ENCODE peak calls at places on chromosomes 11 and 22, in eight cellular contexts. One of them, this sample, is unnamed.

GRCh38 chr11:16770016-16770415 is 31.6 kb downstream of the C11orf58 start:
- DNase-seq in left ventricle myocardium inferior: no peak
- DNase-seq in right lobe of liver: no peak
- DNase-seq in AG04450: no peak
- DNase-seq in AG10803: no peak
- DNase-seq in HFFc6: no peak
- DNase-seq in CD4-positive, alpha-beta T cell: no peak
- DNase-seq in foreskin fibroblast: no peak
- DNase-seq in this sample: no peak

GRCh38 chr11:114358711-114359110 is 41.6 kb downstream of the C11orf71 start:
- DNase-seq in left ventricle myocardium inferior: no peak
- DNase-seq in right lobe of liver: no peak
- DNase-seq in AG04450: no peak
- DNase-seq in AG10803: peak; percentile 48
- DNase-seq in HFFc6: no peak
- DNase-seq in CD4-positive, alpha-beta T cell: no peak
- DNase-seq in foreskin fibroblast: no peak
- DNase-seq in this sample: no peak

GRCh38 chr11:19301336-19301735 is 60.6 kb upstream of the E2F8 start:
- DNase-seq in left ventricle myocardium inferior: no peak
- DNase-seq in right lobe of liver: no peak
- DNase-seq in AG04450: no peak
- DNase-seq in AG10803: peak; percentile 44
- DNase-seq in HFFc6: no peak
- DNase-seq in CD4-positive, alpha-beta T cell: no peak
- DNase-seq in foreskin fibroblast: no peak
- DNase-seq in this sample: no peak

GRCh38 chr11:61787928-61788491 is 4.4 kb downstream of the TMEM258 start:
- DNase-seq in left ventricle myocardium inferior: no peak
- DNase-seq in right lobe of liver: no peak
- DNase-seq in AG04450: peak; percentile 3
- DNase-seq in AG10803: peak; percentile 30
- DNase-seq in HFFc6: peak; percentile 25
- DNase-seq in CD4-positive, alpha-beta T cell: no peak
- DNase-seq in foreskin fibroblast: peak; percentile 68
- DNase-seq in this sample: no peak

GRCh38 chr11:8728566-8728965 is 46.0 kb downstream of the RPL27A start:
- DNase-seq in left ventricle myocardium inferior: no peak
- DNase-seq in right lobe of liver: no peak
- DNase-seq in AG04450: no peak
- DNase-seq in AG10803: no peak
- DNase-seq in HFFc6: peak; percentile 19
- DNase-seq in CD4-positive, alpha-beta T cell: no peak
- DNase-seq in foreskin fibroblast: peak; percentile 55
- DNase-seq in this sample: no peak

GRCh38 chr22:20112623-20113511 is 3.0 kb upstream of the RANBP1 start:
- DNase-seq in left ventricle myocardium inferior: peak; percentile 11
- DNase-seq in right lobe of liver: peak; percentile 50
- DNase-seq in AG04450: no peak
- DNase-seq in AG10803: no peak
- DNase-seq in HFFc6: no peak
- DNase-seq in CD4-positive, alpha-beta T cell: no peak
- DNase-seq in foreskin fibroblast: no peak
- DNase-seq in this sample: no peak

GRCh38 chr11:26297179-26297970 is 34.6 kb upstream of the ANO3 start:
- DNase-seq in left ventricle myocardium inferior: no peak
- DNase-seq in right lobe of liver: no peak
- DNase-seq in AG04450: peak; percentile 39
- DNase-seq in AG10803: peak; percentile 83
- DNase-seq in HFFc6: peak; percentile 50
- DNase-seq in CD4-positive, alpha-beta T cell: no peak
- DNase-seq in foreskin fibroblast: peak; percentile 80
- DNase-seq in this sample: no peak

GRCh38 chr11:35142481-35143207 is 3.7 kb downstream of the CD44 start:
- DNase-seq in left ventricle myocardium inferior: no peak
- DNase-seq in right lobe of liver: no peak
- DNase-seq in AG04450: no peak
- DNase-seq in AG10803: peak; percentile 78
- DNase-seq in HFFc6: peak; percentile 74
- DNase-seq in CD4-positive, alpha-beta T cell: no peak
- DNase-seq in foreskin fibroblast: peak; percentile 84
- DNase-seq in this sample: no peak

GRCh38 chr11:19187880-19188279 is 13.9 kb downstream of the CSRP3 start:
- DNase-seq in left ventricle myocardium inferior: no peak
- DNase-seq in right lobe of liver: no peak
- DNase-seq in AG04450: no peak
- DNase-seq in AG10803: no peak
- DNase-seq in HFFc6: no peak
- DNase-seq in CD4-positive, alpha-beta T cell: no peak
- DNase-seq in foreskin fibroblast: no peak
- DNase-seq in this sample: no peak

GRCh38 chr11:45259607-45260006 is 26.5 kb downstream of the SYT13 start:
- DNase-seq in left ventricle myocardium inferior: no peak
- DNase-seq in right lobe of liver: no peak
- DNase-seq in AG04450: no peak
- DNase-seq in AG10803: peak; percentile 43
- DNase-seq in HFFc6: peak; percentile 42
- DNase-seq in CD4-positive, alpha-beta T cell: no peak
- DNase-seq in foreskin fibroblast: peak; percentile 23
- DNase-seq in this sample: no peak

GRCh38 chr11:43282607-43283440 is 29.0 kb upstream of the API5 start:
- DNase-seq in left ventricle myocardium inferior: peak; percentile 25
- DNase-seq in right lobe of liver: peak; percentile 60
- DNase-seq in AG04450: no peak
- DNase-seq in AG10803: peak; percentile 28
- DNase-seq in HFFc6: peak; percentile 2
- DNase-seq in CD4-positive, alpha-beta T cell: peak; percentile 15
- DNase-seq in foreskin fibroblast: peak; percentile 55
- DNase-seq in this sample: peak; percentile 21

GRCh38 chr11:96338910-96339703 is 3.9 kb downstream of the MAML2 start:
- DNase-seq in left ventricle myocardium inferior: peak; percentile 31
- DNase-seq in right lobe of liver: peak; percentile 61
- DNase-seq in AG04450: no peak
- DNase-seq in AG10803: peak; percentile 43
- DNase-seq in HFFc6: peak; percentile 46
- DNase-seq in CD4-positive, alpha-beta T cell: no peak
- DNase-seq in foreskin fibroblast: peak; percentile 83
- DNase-seq in this sample: peak; percentile 43

GRCh38 chr22:30636226-30637077 is 871 bp downstream of the SLC35E4 start:
- DNase-seq in left ventricle myocardium inferior: peak; percentile 29
- DNase-seq in right lobe of liver: peak; percentile 65
- DNase-seq in AG04450: no peak
- DNase-seq in AG10803: peak; percentile 15
- DNase-seq in HFFc6: no peak
- DNase-seq in CD4-positive, alpha-beta T cell: no peak
- DNase-seq in foreskin fibroblast: peak; percentile 55
- DNase-seq in this sample: peak; percentile 22

GRCh38 chr22:17629167-17629489 is 579 bp upstream of the ATP6V1E1 start:
- DNase-seq in left ventricle myocardium inferior: no peak
- DNase-seq in right lobe of liver: no peak
- DNase-seq in AG04450: no peak
- DNase-seq in AG10803: no peak
- DNase-seq in HFFc6: no peak
- DNase-seq in CD4-positive, alpha-beta T cell: no peak
- DNase-seq in foreskin fibroblast: no peak
- DNase-seq in this sample: no peak

GRCh38 chr11:35635933-35636332 is 17.7 kb downstream of the FJX1 start:
- DNase-seq in left ventricle myocardium inferior: no peak
- DNase-seq in right lobe of liver: no peak
- DNase-seq in AG04450: no peak
- DNase-seq in AG10803: no peak
- DNase-seq in HFFc6: no peak
- DNase-seq in CD4-positive, alpha-beta T cell: no peak
- DNase-seq in foreskin fibroblast: no peak
- DNase-seq in this sample: no peak

GRCh38 chr11:113384551-113384950 is 3.0 kb upstream of the ANKK1 start:
- DNase-seq in left ventricle myocardium inferior: no peak
- DNase-seq in right lobe of liver: no peak
- DNase-seq in AG04450: peak; percentile 86
- DNase-seq in AG10803: peak; percentile 86
- DNase-seq in HFFc6: peak; percentile 81
- DNase-seq in CD4-positive, alpha-beta T cell: no peak
- DNase-seq in foreskin fibroblast: peak; percentile 94
- DNase-seq in this sample: no peak

GRCh38 chr11:98564233-98564632 is 456.5 kb upstream of the CNTN5 start:
- DNase-seq in left ventricle myocardium inferior: no peak
- DNase-seq in right lobe of liver: no peak
- DNase-seq in AG04450: no peak
- DNase-seq in AG10803: no peak
- DNase-seq in HFFc6: no peak
- DNase-seq in CD4-positive, alpha-beta T cell: no peak
- DNase-seq in foreskin fibroblast: no peak
- DNase-seq in this sample: no peak

GRCh38 chr22:36331912-36332622 is 55.7 kb downstream of the MYH9 start:
- DNase-seq in left ventricle myocardium inferior: peak; percentile 83
- DNase-seq in right lobe of liver: no peak
- DNase-seq in AG04450: no peak
- DNase-seq in AG10803: peak; percentile 47
- DNase-seq in HFFc6: no peak
- DNase-seq in CD4-positive, alpha-beta T cell: peak; percentile 50
- DNase-seq in foreskin fibroblast: peak; percentile 80
- DNase-seq in this sample: peak; percentile 43

GRCh38 chr11:9601041-9601875 is 27.8 kb downstream of the WEE1 start:
- DNase-seq in left ventricle myocardium inferior: no peak
- DNase-seq in right lobe of liver: peak; percentile 35
- DNase-seq in AG04450: peak; percentile 72
- DNase-seq in AG10803: peak; percentile 59
- DNase-seq in HFFc6: peak; percentile 19
- DNase-seq in CD4-positive, alpha-beta T cell: peak; percentile 7
- DNase-seq in foreskin fibroblast: peak; percentile 46
- DNase-seq in this sample: peak; percentile 53

DNA sequence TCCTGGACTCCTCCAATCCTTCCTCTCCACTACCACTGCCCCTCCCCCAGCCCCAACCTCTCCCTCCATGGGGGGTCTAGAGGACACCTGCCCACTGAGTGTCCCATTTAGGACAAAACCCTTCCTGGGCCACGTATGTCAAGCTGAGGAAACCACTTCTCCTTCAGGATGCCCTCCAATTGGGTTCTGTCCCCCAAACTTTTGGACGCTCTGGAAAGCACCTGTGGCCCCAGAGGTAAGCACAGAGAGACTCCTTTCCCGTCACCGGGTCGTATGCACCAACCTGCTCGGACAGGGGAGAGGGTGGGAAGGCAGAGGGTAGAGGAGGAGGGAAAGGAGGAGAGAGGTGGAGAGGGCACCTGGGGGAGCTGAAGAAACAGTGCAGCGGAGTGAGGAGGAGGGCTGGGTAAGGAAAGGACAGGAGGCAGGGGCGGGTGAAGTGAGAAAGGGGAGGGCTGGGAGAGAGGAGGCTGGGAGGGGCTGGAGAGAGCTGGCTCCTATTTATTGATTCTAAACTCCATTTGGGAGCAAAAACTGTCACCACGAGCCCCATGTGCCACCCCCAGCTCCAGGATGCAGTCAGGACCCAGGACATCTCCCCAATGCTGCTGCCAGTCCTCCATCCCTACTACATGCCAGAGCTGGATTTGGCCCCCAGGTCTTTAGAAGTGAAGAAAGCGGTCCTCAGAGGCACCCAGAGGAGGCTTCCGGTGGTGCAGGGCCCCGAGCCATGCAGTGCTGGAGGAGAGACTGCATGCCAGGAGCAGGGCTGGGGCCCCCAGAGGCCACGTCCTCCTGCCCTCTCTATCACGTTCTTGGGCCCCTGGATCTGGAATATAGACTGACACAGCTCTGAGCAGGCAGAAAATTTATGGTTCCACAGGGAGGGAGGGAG is 53.6 kb downstream of the SLC22A12 start:
- DNase-seq in left ventricle myocardium inferior: no peak
- DNase-seq in right lobe of liver: no peak
- DNase-seq in AG04450: no peak
- DNase-seq in AG10803: no peak
- DNase-seq in HFFc6: no peak
- DNase-seq in CD4-positive, alpha-beta T cell: no peak
- DNase-seq in foreskin fibroblast: no peak
- DNase-seq in this sample: no peak
- TF ChIP-seq CTCF in left ventricle myocardium inferior: no peak
- TF ChIP-seq CTCF in right lobe of liver: no peak
- TF ChIP-seq CTCF in AG04450: no peak
- TF ChIP-seq CTCF in AG10803: no peak
- TF ChIP-seq CTCF in HFFc6: peak; percentile 27
- TF ChIP-seq CTCF in CD4-positive, alpha-beta T cell: no peak
- TF ChIP-seq CTCF in foreskin fibroblast: no peak
- TF ChIP-seq CTCF in this sample: no peak

GRCh38 chr22:48488149-48488551 is 1339.5 kb downstream of the BRD1 start:
- DNase-seq in left ventricle myocardium inferior: no peak
- DNase-seq in right lobe of liver: peak; percentile 39
- DNase-seq in AG04450: no peak
- DNase-seq in AG10803: peak; percentile 39
- DNase-seq in HFFc6: no peak
- DNase-seq in CD4-positive, alpha-beta T cell: no peak
- DNase-seq in foreskin fibroblast: no peak
- DNase-seq in this sample: no peak
- TF ChIP-seq CTCF in left ventricle myocardium inferior: no peak
- TF ChIP-seq CTCF in right lobe of liver: no peak
- TF ChIP-seq CTCF in AG04450: no peak
- TF ChIP-seq CTCF in AG10803: peak; percentile 46
- TF ChIP-seq CTCF in HFFc6: no peak
- TF ChIP-seq CTCF in CD4-positive, alpha-beta T cell: no peak
- TF ChIP-seq CTCF in foreskin fibroblast: peak; percentile 26
- TF ChIP-seq CTCF in this sample: no peak

DNA sequence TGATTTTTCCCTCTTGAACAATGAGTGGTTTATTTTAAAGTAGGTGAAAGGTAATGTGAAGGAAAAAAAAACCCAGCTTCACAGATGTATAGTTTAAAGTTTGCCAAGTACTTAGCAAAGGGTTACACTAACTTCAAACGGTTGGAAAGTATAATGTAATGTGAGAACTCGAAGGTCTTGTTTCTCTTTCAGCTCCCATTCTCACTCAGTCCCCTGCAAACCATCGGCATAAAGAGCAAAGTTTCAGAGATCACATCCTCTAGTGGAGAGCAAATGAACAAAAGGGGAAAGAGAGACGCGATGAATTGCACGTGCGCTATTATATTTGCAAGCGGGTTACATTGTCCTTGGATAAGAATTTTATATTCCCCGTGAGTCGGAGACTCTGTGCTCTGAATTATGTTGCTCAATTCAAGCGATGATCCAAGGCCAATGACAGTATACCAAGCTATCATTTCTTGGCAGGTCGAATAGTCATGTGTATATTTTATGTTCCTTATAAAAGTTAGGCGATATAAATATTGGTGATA is 37.6 kb upstream of the BIRC3 start:
- DNase-seq in left ventricle myocardium inferior: no peak
- DNase-seq in right lobe of liver: no peak
- DNase-seq in AG04450: peak; percentile 34
- DNase-seq in AG10803: peak; percentile 69
- DNase-seq in HFFc6: peak; percentile 8
- DNase-seq in CD4-positive, alpha-beta T cell: no peak
- DNase-seq in foreskin fibroblast: peak; percentile 79
- DNase-seq in this sample: no peak
- TF ChIP-seq CTCF in left ventricle myocardium inferior: no peak
- TF ChIP-seq CTCF in right lobe of liver: no peak
- TF ChIP-seq CTCF in AG04450: peak; percentile 66
- TF ChIP-seq CTCF in AG10803: peak; percentile 56
- TF ChIP-seq CTCF in HFFc6: peak; percentile 26
- TF ChIP-seq CTCF in CD4-positive, alpha-beta T cell: no peak
- TF ChIP-seq CTCF in foreskin fibroblast: peak; percentile 41
- TF ChIP-seq CTCF in this sample: no peak

DNA sequence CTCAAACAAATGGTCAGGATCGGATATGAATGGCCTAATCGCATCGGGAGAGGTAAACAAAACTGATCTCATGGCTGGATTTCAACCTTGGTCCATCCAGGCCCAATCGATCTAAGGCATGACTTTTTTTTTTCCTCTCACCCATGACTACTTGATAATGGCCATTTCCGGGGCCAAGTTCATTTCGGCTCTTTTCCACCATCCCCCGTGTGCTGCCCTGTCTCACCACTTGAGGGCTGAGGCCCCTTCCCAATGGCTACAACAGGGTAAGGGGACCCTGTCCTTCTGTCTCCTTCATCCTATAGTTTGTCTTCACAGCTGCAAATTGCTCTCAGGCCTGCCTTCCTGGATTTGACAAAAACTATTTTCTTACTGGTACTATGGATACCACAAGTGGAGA is 26.7 kb downstream of the GRAP2 start:
- DNase-seq in left ventricle myocardium inferior: no peak
- DNase-seq in right lobe of liver: no peak
- DNase-seq in AG04450: no peak
- DNase-seq in AG10803: no peak
- DNase-seq in HFFc6: no peak
- DNase-seq in CD4-positive, alpha-beta T cell: no peak
- DNase-seq in foreskin fibroblast: no peak
- DNase-seq in this sample: no peak
- TF ChIP-seq CTCF in left ventricle myocardium inferior: no peak
- TF ChIP-seq CTCF in right lobe of liver: no peak
- TF ChIP-seq CTCF in AG04450: peak; percentile 27
- TF ChIP-seq CTCF in AG10803: no peak
- TF ChIP-seq CTCF in HFFc6: no peak
- TF ChIP-seq CTCF in CD4-positive, alpha-beta T cell: no peak
- TF ChIP-seq CTCF in foreskin fibroblast: no peak
- TF ChIP-seq CTCF in this sample: no peak